ENCODE peak calls at places on chromosomes 4 and X, in ten cellular contexts. E, U, V, S, H, K, O, J, N and C are unnamed samples.

GRCh38 chr4:88854481-88854880 is 156.9 kb upstream of the NAP1L5 start:
- DNase-seq in E (no peak), U (no peak), V (no peak), S (no peak), H (no peak), K (no peak), O (no peak), J (no peak), N (no peak), C (no peak)

GRCh38 chrX:53018627-53019026 is 30.0 kb upstream of the GPR173 start:
- DNase-seq in E (no peak), U (no peak), V (no peak), S (no peak), H (no peak), K (no peak), O (no peak), J (no peak), N (peak), C (no peak)

GRCh38 chr4:136713140-136713539 is 819.2 kb downstream of the PCDH18 start:
- DNase-seq in E (no peak), U (no peak), V (no peak), S (peak), H (no peak), K (no peak), O (no peak), J (peak), N (peak), C (no peak)

GRCh38 chr4:47824844-47825243 is 13.0 kb downstream of the CORIN start:
- DNase-seq in E (peak), U (no peak), V (no peak), S (no peak), H (peak), K (no peak), O (no peak), J (no peak), N (no peak), C (no peak)

GRCh38 chr4:76011700-76012387 is 4.5 kb upstream of the CXCL9 start:
- DNase-seq in E (no peak), U (no peak), V (no peak), S (peak), H (no peak), K (no peak), O (no peak), J (peak), N (peak), C (peak)

GRCh38 chrX:146278381-146278780 is 460.8 kb downstream of the SLITRK2 start:
- DNase-seq in E (peak), U (no peak), V (no peak), S (no peak), H (no peak), K (no peak), O (no peak), J (peak), N (no peak), C (no peak)

GRCh38 chr4:47686294-47686872 is 151.5 kb downstream of the CORIN start:
- DNase-seq in E (peak), U (no peak), V (peak), S (peak), H (peak), K (no peak), O (peak), J (peak), N (peak), C (peak)

GRCh38 chr4:6178757-6179156 is 21.6 kb downstream of the JAKMIP1 start:
- DNase-seq in E (no peak), U (no peak), V (no peak), S (no peak), H (no peak), K (no peak), O (no peak), J (no peak), N (no peak), C (no peak)

GRCh38 chr4:22859318-22859717 is 166.6 kb downstream of the GBA3 start:
- DNase-seq in E (no peak), U (no peak), V (no peak), S (no peak), H (no peak), K (no peak), O (no peak), J (no peak), N (no peak), C (no peak)

GRCh38 chrX:16618422-16618821 is 31.5 kb upstream of the S100G start:
- DNase-seq in E (no peak), U (no peak), V (no peak), S (no peak), H (no peak), K (no peak), O (no peak), J (no peak), N (no peak), C (no peak)

GRCh38 chrX:84187501-84188319 is at the start of gene RPS6KA6:
- DNase-seq in E (peak), U (no peak), V (peak), S (peak), H (peak), K (peak), O (no peak), J (peak), N (peak), C (no peak)

GRCh38 chrX:34631826-34632225 is 25.3 kb downstream of the TMEM47 start:
- DNase-seq in E (no peak), U (no peak), V (no peak), S (no peak), H (no peak), K (no peak), O (no peak), J (no peak), N (peak), C (no peak)

GRCh38 chr4:169716677-169717076 is 41.1 kb downstream of the HPF1 start:
- DNase-seq in E (no peak), U (no peak), V (no peak), S (no peak), H (no peak), K (no peak), O (no peak), J (no peak), N (no peak), C (no peak)

GRCh38 chr4:152281822-152282221 is 254.1 kb downstream of the FBXW7 start:
- DNase-seq in E (no peak), U (no peak), V (no peak), S (no peak), H (no peak), K (no peak), O (no peak), J (no peak), N (no peak), C (no peak)

GRCh38 chr4:158722291-158722916 is 792 bp downstream of the PPID start:
- DNase-seq in E (peak), U (no peak), V (peak), S (no peak), H (no peak), K (no peak), O (no peak), J (peak), N (peak), C (no peak)

GRCh38 chrX:54181196-54181953 is 1.7 kb downstream of the FAM120C start:
- DNase-seq in E (peak), U (no peak), V (no peak), S (no peak), H (no peak), K (no peak), O (no peak), J (peak), N (peak), C (no peak)

GRCh38 chrX:13689519-13690211 is 737 bp downstream of the RAB9A start:
- DNase-seq in E (no peak), U (no peak), V (no peak), S (no peak), H (no peak), K (no peak), O (no peak), J (no peak), N (peak), C (no peak)

GRCh38 chrX:17438221-17438620 is 63.2 kb downstream of the NHS start:
- DNase-seq in E (no peak), U (no peak), V (no peak), S (no peak), H (no peak), K (no peak), O (no peak), J (peak), N (no peak), C (no peak)

GRCh38 chr4:96638132-96638531 is 798.2 kb downstream of the PDHA2 start:
- DNase-seq in E (no peak), U (no peak), V (no peak), S (no peak), H (no peak), K (no peak), O (no peak), J (no peak), N (no peak), C (no peak)

GRCh38 chr4:42637104-42637503 is 19.8 kb downstream of the ATP8A1 start:
- DNase-seq in E (no peak), U (no peak), V (no peak), S (no peak), H (no peak), K (no peak), O (no peak), J (no peak), N (no peak), C (no peak)

GRCh38 chr4:105966046-105966445 is 70.8 kb downstream of the NPNT start:
- DNase-seq in E (no peak), U (no peak), V (no peak), S (no peak), H (no peak), K (no peak), O (no peak), J (peak), N (peak), C (peak)

GRCh38 chrX:12138366-12139313 is at the start of gene FRMPD4:
- DNase-seq in E (peak), U (no peak), V (no peak), S (no peak), H (no peak), K (no peak), O (no peak), J (peak), N (no peak), C (no peak)

GRCh38 chr4:15707363-15707715 is 4.5 kb downstream of the BST1 start:
- DNase-seq in E (no peak), U (no peak), V (no peak), S (no peak), H (no peak), K (no peak), O (no peak), J (peak), N (no peak), C (no peak)

GRCh38 chrX:39653656-39654055 is 444.1 kb downstream of the BCOR start:
- DNase-seq in E (no peak), U (no peak), V (no peak), S (no peak), H (no peak), K (no peak), O (no peak), J (no peak), N (no peak), C (no peak)

GRCh38 chr4:103074598-103075434 is 1.7 kb downstream of the SLC9B2 start:
- DNase-seq in E (no peak), U (no peak), V (no peak), S (peak), H (no peak), K (no peak), O (no peak), J (peak), N (peak), C (no peak)

GRCh38 chr4:46924789-46925188 is 15.7 kb upstream of the COX7B2 start:
- DNase-seq in E (no peak), U (no peak), V (no peak), S (no peak), H (no peak), K (no peak), O (no peak), J (no peak), N (no peak), C (no peak)

DNA sequence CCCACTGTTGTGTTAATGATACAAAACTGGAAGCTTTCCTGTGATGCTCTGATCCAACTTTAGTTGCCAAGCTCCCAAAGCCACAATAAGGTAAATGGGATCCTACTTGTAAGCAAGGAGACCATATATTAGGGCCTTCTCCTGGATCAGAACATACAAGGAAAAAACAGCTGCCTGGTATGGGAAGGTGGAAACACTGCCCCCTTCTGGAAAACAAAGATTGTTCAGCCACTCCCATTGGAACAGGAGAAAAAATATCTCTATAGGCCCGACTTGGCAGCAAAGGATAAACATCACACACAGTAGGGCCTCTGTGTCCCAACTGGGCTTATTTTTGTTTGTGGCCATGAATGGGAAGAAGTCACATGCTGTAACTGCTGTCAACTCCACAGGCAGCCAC is 166.5 kb downstream of the TBX22 start:
- DNase-seq in E (no peak), U (no peak), V (no peak), S (no peak), H (no peak), K (no peak), O (no peak), J (no peak), N (no peak), C (no peak)
- TF ChIP-seq CTCF in E (no peak), U (peak), V (no peak), S (peak), H (peak), K (no peak), O (no peak), J (no peak), N (no peak), C (no peak)

GRCh38 chrX:47645530-47645929 is 4.8 kb downstream of the ELK1 start:
- DNase-seq in E (no peak), U (no peak), V (no peak), S (no peak), H (no peak), K (peak), O (no peak), J (peak), N (no peak), C (no peak)
- TF ChIP-seq CTCF in E (no peak), U (no peak), V (no peak), S (no peak), H (no peak), K (no peak), O (no peak), J (no peak), N (no peak), C (no peak)

GRCh38 chrX:20265221-20265725 is 1.4 kb downstream of the RPS6KA3 start:
- DNase-seq in E (peak), U (no peak), V (peak), S (peak), H (peak), K (peak), O (peak), J (peak), N (peak), C (peak)
- TF ChIP-seq CTCF in E (no peak), U (no peak), V (no peak), S (no peak), H (no peak), K (no peak), O (no peak), J (no peak), N (no peak), C (no peak)

GRCh38 chr4:184168406-184169019 is 49.2 kb downstream of the ENPP6 start:
- DNase-seq in E (peak), U (peak), V (peak), S (peak), H (peak), K (no peak), O (peak), J (peak), N (peak), C (peak)
- TF ChIP-seq CTCF in E (peak), U (peak), V (peak), S (peak), H (peak), K (peak), O (peak), J (peak), N (peak), C (peak)

DNA sequence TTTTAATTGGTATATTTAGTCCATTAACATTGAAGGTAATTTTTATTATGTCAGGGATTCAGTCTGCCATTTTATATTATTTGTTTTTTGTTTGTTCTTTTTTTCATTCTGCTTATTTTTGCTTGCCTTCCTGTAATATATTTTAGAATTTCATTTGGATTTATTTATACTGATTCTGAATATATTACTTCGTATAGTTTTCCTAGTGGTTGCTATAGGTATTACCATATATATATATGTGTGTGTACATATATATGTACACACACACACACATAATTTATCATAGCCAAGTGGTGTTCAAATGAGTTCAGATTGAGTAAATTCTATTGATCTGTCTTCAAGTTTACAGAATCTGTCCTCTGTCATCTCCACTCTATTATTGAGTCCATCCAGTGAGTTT is 11.2 kb downstream of the CITED1 start:
- DNase-seq in E (no peak), U (no peak), V (no peak), S (no peak), H (no peak), K (no peak), O (no peak), J (no peak), N (no peak), C (no peak)
- TF ChIP-seq CTCF in E (no peak), U (peak), V (no peak), S (no peak), H (no peak), K (no peak), O (no peak), J (no peak), N (no peak), C (no peak)

DNA sequence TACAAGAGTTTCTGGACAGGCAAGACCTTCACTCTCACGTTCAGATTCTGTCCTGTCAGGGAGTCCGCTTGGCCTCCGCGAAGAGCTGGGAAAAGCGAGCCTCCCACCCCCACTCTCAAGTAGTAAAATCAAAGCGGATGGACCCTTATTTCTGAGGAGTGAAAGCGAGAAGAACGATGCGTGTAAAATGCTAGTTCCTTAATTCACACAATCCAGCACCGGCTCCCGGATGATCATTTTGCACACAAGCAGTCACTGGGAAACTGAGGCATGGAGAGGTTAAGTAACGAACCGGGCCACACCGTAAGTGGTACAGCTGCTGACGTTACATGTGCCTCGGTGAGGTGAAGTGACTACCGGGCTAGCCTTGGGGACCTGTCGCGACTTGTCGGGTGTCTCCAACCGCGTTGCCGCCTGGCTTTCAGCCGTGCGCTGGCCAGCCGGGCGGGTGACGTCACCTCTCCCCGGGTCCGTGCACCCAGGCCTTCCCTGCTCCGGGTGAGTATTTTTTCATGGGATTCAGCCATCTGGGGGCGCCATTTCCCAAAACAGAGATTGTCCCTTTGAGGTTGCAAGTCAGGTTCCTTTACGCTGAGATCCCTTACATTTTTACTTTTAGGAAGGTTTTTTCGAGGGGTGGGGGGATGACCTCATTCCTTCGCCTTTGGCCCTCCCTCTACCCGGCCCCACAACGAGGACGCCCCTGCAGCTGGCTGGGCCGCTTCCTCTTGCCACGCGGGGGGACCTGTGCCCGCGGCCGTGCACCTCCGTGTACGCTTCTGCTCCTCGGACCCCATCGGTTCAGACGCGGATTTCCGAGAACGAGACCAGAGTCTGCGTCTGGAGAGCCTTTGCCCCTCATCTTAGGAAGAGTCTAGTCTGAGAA is 3.4 kb upstream of the SFRP2 start:
- DNase-seq in E (peak), U (no peak), V (no peak), S (peak), H (no peak), K (peak), O (peak), J (peak), N (peak), C (no peak)
- TF ChIP-seq CTCF in E (no peak), U (peak), V (no peak), S (peak), H (peak), K (no peak), O (no peak), J (peak), N (peak), C (peak)